ENCODE peak calls at places on chromosomes 16 and 17, in eight cellular contexts. V is ascending aorta; S is prostate gland; Q is Peyer's patch; U is uterus; C is right lobe of liver; B is breast epithelium; Y is CD8-positive, alpha-beta T cell. I is an unnamed sample.

GRCh38 chr17:76260669-76261068 is 4.5 kb upstream of the UBALD2 start:
- DNase-seq in V (no peak), S (no peak), Q (no peak), U (no peak), C (no peak), B (no peak), Y (no peak), I (no peak)

GRCh38 chr17:67759355-67760171 is 41.8 kb downstream of the NOL11 start:
- DNase-seq in V (no peak), S (no peak), Q (no peak), U (no peak), C (peak; percentile 37), B (no peak), Y (no peak), I (no peak)

GRCh38 chr16:77721752-77722314 is 481 bp upstream of the NUDT7 start:
- DNase-seq in V (no peak), S (no peak), Q (no peak), U (no peak), C (no peak), B (no peak), Y (no peak), I (no peak)

GRCh38 chr16:31215287-31216115 is 1.4 kb downstream of the PYDC1 start:
- DNase-seq in V (peak; percentile 72), S (peak; percentile 37), Q (peak; percentile 64), U (peak; percentile 51), C (no peak), B (peak; percentile 23), Y (no peak), I (no peak)

GRCh38 chr17:60664022-60664421 is 13.6 kb upstream of the BCAS3 start:
- DNase-seq in V (no peak), S (no peak), Q (no peak), U (no peak), C (no peak), B (no peak), Y (no peak), I (no peak)

GRCh38 chr17:50444841-50445715 is 19.1 kb downstream of the ACSF2 start:
- DNase-seq in V (no peak), S (no peak), Q (peak; percentile 2), U (no peak), C (no peak), B (no peak), Y (no peak), I (no peak)

GRCh38 chr16:73846292-73846849 is 450.2 kb upstream of the PSMD7 start:
- DNase-seq in V (no peak), S (no peak), Q (no peak), U (no peak), C (no peak), B (no peak), Y (no peak), I (no peak)

GRCh38 chr17:28911411-28912045 is 8.6 kb upstream of the DHRS13 start:
- DNase-seq in V (no peak), S (no peak), Q (no peak), U (no peak), C (no peak), B (no peak), Y (no peak), I (no peak)

GRCh38 chr16:79316004-79316458 is 284.5 kb downstream of the MAF start:
- DNase-seq in V (no peak), S (no peak), Q (no peak), U (no peak), C (no peak), B (no peak), Y (no peak), I (no peak)

GRCh38 chr17:50047488-50048126 is 8.3 kb upstream of the ITGA3 start:
- DNase-seq in V (peak; percentile 77), S (no peak), Q (no peak), U (no peak), C (no peak), B (no peak), Y (no peak), I (peak; percentile 93)

GRCh38 chr17:38885728-38886642 is 16.1 kb downstream of the LASP1 start:
- DNase-seq in V (no peak), S (no peak), Q (no peak), U (peak; percentile 22), C (no peak), B (no peak), Y (no peak), I (no peak)

GRCh38 chr17:43468746-43469544 is 14.8 kb upstream of the DHX8 start:
- DNase-seq in V (no peak), S (no peak), Q (no peak), U (no peak), C (no peak), B (no peak), Y (no peak), I (peak; percentile 82)

GRCh38 chr16:80144191-80144590 is 396.6 kb upstream of the DYNLRB2 start:
- DNase-seq in V (no peak), S (no peak), Q (no peak), U (no peak), C (no peak), B (no peak), Y (no peak), I (no peak)

GRCh38 chr17:72053069-72053846 is 67.6 kb upstream of the SOX9 start:
- DNase-seq in V (no peak), S (no peak), Q (no peak), U (no peak), C (no peak), B (no peak), Y (no peak), I (no peak)

GRCh38 chr16:11916524-11917285 is 949 bp upstream of the GSPT1 start:
- DNase-seq in V (peak; percentile 69), S (peak; percentile 67), Q (no peak), U (no peak), C (no peak), B (no peak), Y (no peak), I (no peak)

GRCh38 chr17:39222151-39222550 is 3.6 kb downstream of the STAC2 start:
- DNase-seq in V (peak; percentile 76), S (peak; percentile 57), Q (no peak), U (no peak), C (no peak), B (peak; percentile 95), Y (no peak), I (no peak)

GRCh38 chr17:81923302-81924260 is 4.0 kb downstream of the MAFG start:
- DNase-seq in V (peak; percentile 84), S (no peak), Q (peak; percentile 87), U (no peak), C (peak; percentile 79), B (no peak), Y (no peak), I (no peak)

GRCh38 chr16:53770641-53771040 is 66.7 kb downstream of the FTO start:
- DNase-seq in V (no peak), S (no peak), Q (no peak), U (no peak), C (no peak), B (no peak), Y (no peak), I (no peak)

GRCh38 chr16:53769787-53770186 is 65.8 kb downstream of the FTO start:
- DNase-seq in V (no peak), S (no peak), Q (no peak), U (no peak), C (no peak), B (no peak), Y (no peak), I (no peak)

GRCh38 chr16:53768167-53768566 is 64.2 kb downstream of the FTO start:
- DNase-seq in V (no peak), S (no peak), Q (no peak), U (no peak), C (no peak), B (no peak), Y (no peak), I (no peak)

GRCh38 chr16:53769185-53769584 is 65.2 kb downstream of the FTO start:
- DNase-seq in V (no peak), S (no peak), Q (no peak), U (no peak), C (no peak), B (no peak), Y (no peak), I (no peak)

GRCh38 chr16:53768593-53768992 is 64.6 kb downstream of the FTO start:
- DNase-seq in V (no peak), S (peak; percentile 11), Q (no peak), U (no peak), C (no peak), B (no peak), Y (no peak), I (no peak)
- H3K27ac ChIP-seq in V (no peak overlapping the region), S (no peak overlapping the region), Q (no peak overlapping the region), U (no peak overlapping the region), C (no peak overlapping the region), B (no peak overlapping the region), Y (no peak overlapping the region), I (peak overlapping the region; percentile 85)

DNA sequence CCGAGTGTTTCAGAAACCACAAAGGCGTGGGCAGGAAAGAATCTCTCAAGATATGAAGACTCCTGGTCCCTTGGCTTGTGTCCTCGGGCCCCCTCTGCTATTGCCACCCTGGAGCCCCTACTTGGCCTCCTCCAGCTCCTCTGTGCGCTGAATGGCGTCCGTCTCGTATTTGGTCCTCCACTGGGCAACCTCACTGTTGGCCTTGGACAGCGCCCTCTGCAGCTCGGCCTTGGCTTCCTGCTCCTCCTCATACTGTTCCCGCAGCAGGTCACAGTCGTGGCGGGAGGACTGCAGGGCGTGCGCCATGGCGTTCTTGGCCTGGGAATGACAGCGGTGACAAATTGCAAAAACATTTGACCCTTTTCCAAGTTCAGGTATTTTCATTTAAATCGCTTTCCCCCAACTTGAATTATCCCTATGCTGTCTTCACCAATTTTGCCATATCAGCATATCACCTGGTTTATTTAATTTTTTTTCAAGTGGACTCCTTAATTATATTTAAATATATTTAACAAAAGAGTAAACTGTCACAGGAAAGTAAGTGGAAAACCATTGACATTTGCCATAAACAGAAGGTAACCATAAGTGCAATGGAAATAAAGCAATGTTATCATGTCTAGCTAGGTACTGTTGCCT is 59.7 kb downstream of the MYH13 start:
- DNase-seq in V (no peak), S (no peak), Q (no peak), U (no peak), C (no peak), B (no peak), Y (no peak), I (no peak)
- TF ChIP-seq CTCF in V (no peak), S (no peak), Q (no peak), U (no peak), C (no peak), B (no peak), Y (no peak), I (no peak)

DNA sequence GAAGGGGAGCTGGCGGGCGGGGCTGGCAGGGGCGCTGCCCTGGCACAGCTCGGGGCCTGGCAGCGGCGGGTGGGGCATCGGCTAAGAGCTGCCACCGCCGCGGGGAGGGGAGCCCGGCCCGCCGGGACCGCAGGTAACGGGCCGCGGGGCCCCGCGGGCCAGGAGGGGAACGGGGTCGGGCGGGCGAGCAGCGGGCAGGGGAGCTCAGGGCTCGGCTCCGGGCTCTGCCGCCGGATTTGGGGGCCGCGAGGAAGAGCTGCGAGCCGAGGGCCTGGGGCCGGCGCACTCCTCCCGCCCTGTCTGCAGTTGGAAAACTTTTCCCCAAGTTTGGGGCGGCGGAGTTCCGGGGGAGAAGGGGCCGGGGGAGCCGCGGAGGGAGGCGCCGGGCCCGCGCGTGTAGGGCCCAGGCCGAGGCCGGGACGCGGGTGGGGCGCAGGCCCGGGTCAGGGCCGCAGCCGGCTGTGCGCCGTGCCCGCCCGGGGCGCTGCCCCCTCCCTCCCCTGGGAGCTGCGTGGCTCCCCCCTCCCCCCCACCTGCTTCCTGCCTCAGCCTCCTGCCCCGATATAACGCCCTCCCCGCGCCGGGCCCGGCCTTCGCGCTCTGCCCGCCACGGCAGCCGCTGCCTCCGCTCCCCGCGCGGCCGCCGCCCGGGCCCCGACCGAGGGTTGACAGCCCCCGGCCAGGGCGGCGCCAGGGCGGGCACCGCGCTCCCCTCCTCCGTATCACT is 754 bp downstream of the HIC1 start:
- DNase-seq in V (no peak), S (no peak), Q (peak; percentile 61), U (peak; percentile 50), C (peak; percentile 54), B (no peak), Y (no peak), I (no peak)
- H3K27ac ChIP-seq in V (peak overlapping the region; percentile 71), S (peak overlapping the region; percentile 77), Q (peak overlapping the region; percentile 94), U (peak overlapping the region; percentile 99), C (peak overlapping the region; percentile 89), B (peak overlapping the region; percentile 85), Y (no peak overlapping the region), I (peak overlapping the region; percentile 2)

GRCh38 chr16:9092282-9092962 is 978 bp downstream of the HAPSTR1 start:
- DNase-seq in V (no peak), S (peak; percentile 21), Q (peak; percentile 75), U (peak; percentile 47), C (peak; percentile 64), B (peak; percentile 32), Y (peak; percentile 45), I (no peak)
- TF ChIP-seq CTCF in V (no peak), S (no peak), Q (no peak), U (no peak), C (peak; percentile 14), B (no peak), Y (no peak), I (peak; percentile 29)

I was measured in RWPE2.